ENCODE peak calls at places on chromosome 10, in six cellular contexts. P, E, D, K, R and N are unnamed samples.

GRCh38 chr10:15439381-15439837 is 68.3 kb upstream of the FAM171A1 start:
- DNase-seq in P (no peak), E (peak), D (peak), K (peak), R (peak), N (no peak)

GRCh38 chr10:23314835-23315239 is 29.8 kb downstream of the C10orf67 start:
- DNase-seq in P (no peak), E (peak), D (peak), K (peak), R (peak), N (no peak)

GRCh38 chr10:19620867-19621266 is 195.4 kb upstream of the PLXDC2 start:
- DNase-seq in P (no peak), E (no peak), D (no peak), K (no peak), R (peak), N (no peak)

GRCh38 chr10:33248638-33249037 is 85.8 kb downstream of the NRP1 start:
- DNase-seq in P (no peak), E (no peak), D (peak), K (no peak), R (peak), N (no peak)

GRCh38 chr10:70331486-70332268 is 47.9 kb upstream of the NPFFR1 start:
- DNase-seq in P (no peak), E (no peak), D (peak), K (peak), R (peak), N (no peak)

GRCh38 chr10:35640474-35640873 is 1.6 kb downstream of the FZD8 start:
- DNase-seq in P (no peak), E (peak), D (peak), K (peak), R (peak), N (no peak)

GRCh38 chr10:102670871-102671434 is 26.7 kb downstream of the TRIM8 start:
- DNase-seq in P (no peak), E (no peak), D (no peak), K (no peak), R (no peak), N (no peak)

GRCh38 chr10:8913720-8914119 is 859.2 kb downstream of the GATA3 start:
- DNase-seq in P (no peak), E (no peak), D (no peak), K (peak), R (peak), N (no peak)

GRCh38 chr10:80453715-80454525 is at the start of gene TSPAN14:
- DNase-seq in P (peak), E (peak), D (peak), K (peak), R (peak), N (peak)

GRCh38 chr10:13143761-13144160 is 17.6 kb upstream of the MCM10 start:
- DNase-seq in P (no peak), E (no peak), D (no peak), K (no peak), R (no peak), N (no peak)

GRCh38 chr10:106967482-106967881 is 197.0 kb downstream of the SORCS1 start:
- DNase-seq in P (no peak), E (no peak), D (no peak), K (no peak), R (no peak), N (no peak)

GRCh38 chr10:116155191-116155590 is 117.8 kb downstream of the GFRA1 start:
- DNase-seq in P (no peak), E (no peak), D (no peak), K (no peak), R (no peak), N (no peak)

GRCh38 chr10:58843760-58844159 is 331.1 kb downstream of the BICC1 start:
- DNase-seq in P (no peak), E (no peak), D (no peak), K (no peak), R (no peak), N (no peak)

GRCh38 chr10:118568327-118568848 is 27.1 kb downstream of the PRLHR start:
- DNase-seq in P (peak), E (peak), D (peak), K (peak), R (peak), N (no peak)

GRCh38 chr10:110789604-110790428 is 81.9 kb upstream of the PDCD4 start:
- DNase-seq in P (no peak), E (no peak), D (no peak), K (no peak), R (no peak), N (no peak)

GRCh38 chr10:119022846-119023552 is 6.5 kb upstream of the NANOS1 start:
- DNase-seq in P (no peak), E (no peak), D (no peak), K (no peak), R (peak), N (no peak)

GRCh38 chr10:86366033-86366901 is at the start of gene GRID1:
- DNase-seq in P (no peak), E (peak), D (no peak), K (no peak), R (no peak), N (peak)

GRCh38 chr10:102410427-102411073 is 8.0 kb downstream of the PSD start:
- DNase-seq in P (no peak), E (peak), D (no peak), K (no peak), R (no peak), N (no peak)

GRCh38 chr10:66627156-66627555 is 298.7 kb upstream of the LRRTM3 start:
- DNase-seq in P (no peak), E (peak), D (no peak), K (peak), R (no peak), N (no peak)

GRCh38 chr10:91032614-91033248 is 111.8 kb upstream of the ANKRD1 start:
- DNase-seq in P (no peak), E (no peak), D (no peak), K (no peak), R (peak), N (no peak)

GRCh38 chr10:501596-501995 is 187.9 kb downstream of the DIP2C start:
- DNase-seq in P (no peak), E (no peak), D (no peak), K (no peak), R (peak), N (no peak)

GRCh38 chr10:43043773-43044394 is 33.0 kb upstream of the RET start:
- DNase-seq in P (no peak), E (no peak), D (no peak), K (no peak), R (no peak), N (no peak)

GRCh38 chr10:43322321-43322720 is 49.1 kb upstream of the FXYD4 start:
- DNase-seq in P (no peak), E (no peak), D (no peak), K (peak), R (no peak), N (no peak)

GRCh38 chr10:114110174-114110972 is 63.6 kb downstream of the CCDC186 start:
- DNase-seq in P (no peak), E (peak), D (no peak), K (peak), R (no peak), N (no peak)

GRCh38 chr10:72563327-72563932 is 62.4 kb downstream of the MICU1 start:
- DNase-seq in P (no peak), E (no peak), D (peak), K (no peak), R (no peak), N (no peak)

GRCh38 chr10:30645340-30645827 is 15.8 kb upstream of the LYZL2 start:
- DNase-seq in P (no peak), E (peak), D (peak), K (peak), R (peak), N (peak)

GRCh38 chr10:74012480-74012879 is 14.6 kb downstream of the VCL start:
- DNase-seq in P (no peak), E (no peak), D (no peak), K (no peak), R (no peak), N (no peak)

GRCh38 chr10:49747303-49747646 is 14.8 kb downstream of the OGDHL start:
- DNase-seq in P (no peak), E (no peak), D (no peak), K (no peak), R (no peak), N (peak)

GRCh38 chr10:66680886-66681285 is 244.9 kb upstream of the LRRTM3 start:
- DNase-seq in P (no peak), E (no peak), D (no peak), K (no peak), R (no peak), N (no peak)

GRCh38 chr10:79022565-79023488 is 45.9 kb upstream of the ZMIZ1 start:
- DNase-seq in P (no peak), E (peak), D (peak), K (peak), R (no peak), N (no peak)

GRCh38 chr10:87546971-87547413 is 42.3 kb downstream of the MINPP1 start:
- DNase-seq in P (no peak), E (no peak), D (no peak), K (no peak), R (peak), N (no peak)

GRCh38 chr10:131874991-131875451 is 25.8 kb upstream of the PPP2R2D start:
- DNase-seq in P (no peak), E (peak), D (peak), K (peak), R (peak), N (no peak)

GRCh38 chr10:788796-789748 is 99.6 kb upstream of the DIP2C start:
- DNase-seq in P (no peak), E (peak), D (peak), K (peak), R (peak), N (peak)

GRCh38 chr10:33274096-33274785 is 60.2 kb downstream of the NRP1 start:
- DNase-seq in P (no peak), E (peak), D (no peak), K (peak), R (no peak), N (no peak)

GRCh38 chr10:24262929-24263653 is 54.2 kb downstream of the KIAA1217 start:
- DNase-seq in P (no peak), E (no peak), D (no peak), K (no peak), R (no peak), N (no peak)

GRCh38 chr10:35700490-35700887 is 58.4 kb upstream of the FZD8 start:
- DNase-seq in P (no peak), E (no peak), D (no peak), K (no peak), R (no peak), N (no peak)

GRCh38 chr10:70536196-70536920 is 57.8 kb downstream of the PALD1 start:
- DNase-seq in P (no peak), E (peak), D (no peak), K (no peak), R (no peak), N (no peak)

DNA sequence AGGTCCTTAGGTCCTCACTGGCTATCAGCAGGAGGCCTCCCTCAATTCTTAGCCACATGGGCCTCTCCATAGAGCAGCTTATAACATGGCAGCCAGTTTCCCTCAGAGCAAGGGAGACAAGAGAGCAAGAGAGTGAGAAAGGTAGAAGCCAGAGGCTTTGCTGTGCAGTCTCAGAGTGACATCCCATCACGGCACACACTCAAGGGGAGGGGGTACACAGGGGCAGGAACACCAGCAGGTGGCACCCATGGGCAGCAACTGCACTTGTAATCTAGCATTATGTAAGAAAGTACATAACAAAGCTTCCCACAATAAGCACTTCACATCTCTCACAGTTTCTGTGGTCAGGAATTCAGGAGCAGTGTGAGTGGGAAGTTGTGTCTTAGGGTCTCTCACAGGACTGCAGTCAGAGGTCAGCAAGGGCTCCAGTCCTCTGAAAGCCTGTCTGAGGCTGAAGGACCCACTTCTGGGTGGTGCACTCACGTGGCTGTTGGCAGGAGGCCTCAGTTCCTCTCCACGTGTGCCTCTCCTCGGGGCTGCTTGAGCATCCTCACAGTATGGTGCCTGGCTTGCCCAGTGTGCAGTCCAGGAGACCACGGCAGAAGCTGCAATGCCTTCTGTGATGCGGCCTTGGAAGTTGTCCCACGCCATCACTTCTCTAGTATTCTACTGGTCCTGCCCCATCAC is 159.4 kb downstream of the OAT start:
- DNase-seq in P (no peak), E (peak), D (no peak), K (peak), R (no peak), N (no peak)
- TF ChIP-seq CTCF in P (no peak), E (peak), D (peak), K (no peak), R (no peak), N (peak)

DNA sequence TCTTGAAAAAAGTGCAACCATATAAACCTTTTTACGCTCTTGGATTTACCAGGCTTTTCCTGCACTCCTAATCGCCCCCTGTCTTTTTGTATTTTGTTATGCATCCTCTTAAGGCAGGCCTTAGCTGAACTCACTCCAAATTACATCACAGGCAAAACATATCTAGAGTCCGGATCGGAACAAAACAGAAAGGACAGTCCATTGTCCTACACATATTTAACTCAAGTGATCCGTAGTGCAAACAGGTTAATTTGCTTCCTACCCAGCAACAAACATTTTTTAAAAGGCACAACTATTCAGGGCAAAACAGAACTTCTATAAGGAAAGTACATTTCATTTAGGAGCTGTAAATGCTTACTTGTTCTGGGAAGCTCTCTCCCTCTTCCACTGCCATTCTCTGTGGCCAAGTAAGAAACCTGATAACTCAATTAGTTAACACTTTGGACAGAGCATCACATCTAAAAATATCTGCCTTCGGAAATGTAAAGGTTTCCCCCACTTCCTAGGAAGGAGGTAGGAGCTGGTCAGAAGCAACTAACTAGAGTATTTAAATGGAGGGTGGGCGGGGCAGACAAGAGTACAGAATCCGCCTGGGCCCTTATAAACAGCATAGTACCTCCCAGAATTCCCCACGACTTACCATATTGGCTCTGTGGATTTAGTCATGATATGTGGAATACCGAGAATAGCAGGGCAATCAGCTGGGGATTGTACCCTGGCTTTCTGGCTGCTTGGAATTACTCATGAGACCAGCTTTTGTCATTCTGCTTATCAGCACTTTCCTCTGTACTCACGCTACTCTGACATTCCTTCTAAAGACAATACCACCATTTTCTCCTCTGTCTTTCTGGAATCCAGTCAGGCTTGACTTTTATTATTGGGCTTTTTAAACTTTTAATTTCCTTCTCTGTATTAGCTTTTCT is 89.5 kb downstream of the ANK3 start:
- DNase-seq in P (no peak), E (peak), D (peak), K (no peak), R (peak), N (no peak)
- TF ChIP-seq CTCF in P (no peak), E (no peak), D (no peak), K (no peak), R (peak), N (no peak)

GRCh38 chr10:97732052-97732359 is 4.9 kb upstream of the ZFYVE27 start:
- DNase-seq in P (no peak), E (no peak), D (no peak), K (no peak), R (no peak), N (no peak)
- TF ChIP-seq CTCF in P (peak), E (no peak), D (no peak), K (no peak), R (no peak), N (no peak)

GRCh38 chr10:44419790-44420549 is 35.1 kb upstream of the CXCL12 start:
- DNase-seq in P (no peak), E (no peak), D (no peak), K (no peak), R (no peak), N (no peak)

GRCh38 chr10:44424953-44425352 is 40.1 kb upstream of the CXCL12 start:
- DNase-seq in P (no peak), E (no peak), D (no peak), K (no peak), R (no peak), N (no peak)

GRCh38 chr10:44424298-44424697 is 39.4 kb upstream of the CXCL12 start:
- DNase-seq in P (no peak), E (no peak), D (no peak), K (no peak), R (no peak), N (no peak)

GRCh38 chr10:44422631-44423030 is 37.7 kb upstream of the CXCL12 start:
- DNase-seq in P (no peak), E (no peak), D (no peak), K (no peak), R (no peak), N (no peak)

DNA sequence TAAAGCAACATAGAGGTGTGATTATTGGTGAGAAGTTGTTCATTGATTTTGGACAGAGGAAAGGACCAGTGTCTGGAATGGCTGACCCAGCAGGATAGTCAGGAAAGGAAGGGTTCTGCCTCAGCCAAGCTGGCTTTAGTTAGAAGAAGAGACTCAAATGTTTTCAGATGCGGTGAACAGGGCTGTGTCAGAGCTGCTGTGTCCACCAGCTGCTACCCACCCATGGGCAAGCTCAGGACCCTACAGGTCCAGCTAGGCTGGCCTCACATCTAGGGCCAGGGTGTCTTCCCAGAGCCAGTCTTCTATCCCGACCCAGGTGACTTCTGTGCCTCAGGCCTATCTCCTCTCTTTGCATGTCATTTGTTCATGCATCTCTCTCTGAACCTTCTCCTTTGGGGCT is 37.3 kb upstream of the CXCL12 start:
- DNase-seq in P (no peak), E (no peak), D (no peak), K (no peak), R (no peak), N (no peak)
- TF ChIP-seq CTCF in P (no peak), E (no peak), D (no peak), K (no peak), R (no peak), N (no peak)

GRCh38 chr10:99433378-99434020 is 3.1 kb upstream of the GOT1 start:
- DNase-seq in P (no peak), E (no peak), D (peak), K (peak), R (no peak), N (no peak)
- TF ChIP-seq CTCF in P (no peak), E (peak), D (peak), K (peak), R (no peak), N (peak)